ENCODE peak calls at places on chromosomes 11 and 22, in five cellular contexts. Z, C, A, F and W are unnamed samples.

GRCh38 chr11:57619331-57619730 is 21.8 kb downstream of the SERPING1 start:
- DNase-seq in A (peak; percentile 11), Z (no peak), C (no peak), F (no peak), W (no peak)

GRCh38 chr11:119115484-119116234 is 5.7 kb upstream of the HINFP start:
- DNase-seq in C (no peak), F (no peak), A (peak; percentile 86), Z (no peak), W (no peak)

GRCh38 chr11:118634435-118635236 is 27.2 kb downstream of the PHLDB1 start:
- DNase-seq in C (peak; percentile 91), A (no peak), F (no peak), Z (peak; percentile 86), W (no peak)

GRCh38 chr11:13376402-13376801 is 86.6 kb downstream of the BTBD10 start:
- DNase-seq in A (no peak), C (no peak), F (no peak), Z (no peak), W (no peak)

GRCh38 chr11:133228406-133229330 is 303.6 kb downstream of the OPCML start:
- DNase-seq in C (peak; percentile 84), F (no peak), Z (peak; percentile 33), A (no peak), W (no peak)

GRCh38 chr22:27438271-27438980 is 363.1 kb downstream of the MN1 start:
- DNase-seq in A (no peak), F (no peak), Z (peak; percentile 25), C (peak; percentile 92), W (no peak)

GRCh38 chr11:120471131-120471530 is 40.4 kb upstream of the GRIK4 start:
- DNase-seq in F (peak; percentile 56), A (no peak), C (no peak), Z (no peak), W (no peak)

GRCh38 chr11:117387992-117388765 is 60.5 kb downstream of the CEP164 start:
- DNase-seq in A (no peak), C (no peak), F (peak; percentile 27), Z (no peak), W (no peak)

GRCh38 chr11:79438631-79439429 is 2.0 kb downstream of the TENM4 start:
- DNase-seq in Z (no peak), C (peak; percentile 63), A (no peak), F (no peak), W (no peak)

GRCh38 chr11:1502971-1503707 is 16.6 kb upstream of the MOB2 start:
- DNase-seq in F (no peak), C (no peak), Z (peak; percentile 88), A (no peak), W (no peak)

GRCh38 chr22:46105494-46106278 is 44.6 kb upstream of the PPARA start:
- DNase-seq in F (no peak), A (no peak), Z (peak; percentile 87), C (no peak), W (no peak)

GRCh38 chr11:100151944-100152343 is 535.1 kb upstream of the ARHGAP42 start:
- DNase-seq in C (no peak), Z (no peak), F (no peak), A (no peak), W (no peak)

GRCh38 chr11:10858505-10859360 is 880 bp upstream of the ZBED5 start:
- DNase-seq in A (peak; percentile 92), Z (peak; percentile 54), C (peak; percentile 82), F (no peak), W (peak; percentile 59)

GRCh38 chr11:60891103-60891741 is 15.2 kb downstream of the PRPF19 start:
- DNase-seq in F (no peak), Z (no peak), A (no peak), C (no peak), W (no peak)

GRCh38 chr11:8928981-8929615 is 3.6 kb downstream of the C11orf16 start:
- DNase-seq in F (no peak), C (no peak), Z (no peak), A (no peak), W (no peak)

GRCh38 chr11:122784325-122785155 is 53.8 kb upstream of the CRTAM start:
- DNase-seq in F (peak; percentile 88), C (no peak), A (no peak), Z (no peak), W (no peak)

GRCh38 chr11:96015911-96016565 is 92.1 kb upstream of the MTMR2 start:
- DNase-seq in A (no peak), C (no peak), F (no peak), Z (no peak), W (peak; percentile 42)

GRCh38 chr22:32534252-32535215 is 59.9 kb downstream of the FBXO7 start:
- DNase-seq in Z (no peak), F (no peak), A (no peak), C (no peak), W (no peak)

GRCh38 chr11:12224537-12224893 is 114.1 kb downstream of the MICAL2 start:
- DNase-seq in C (no peak), F (peak; percentile 88), Z (peak; percentile 69), A (peak; percentile 96), W (peak; percentile 77)

GRCh38 chr11:116890193-116890592 is 52.8 kb upstream of the APOA1 start:
- DNase-seq in F (no peak), A (no peak), Z (no peak), C (no peak), W (no peak)

GRCh38 chr22:19446603-19447387 is 716 bp downstream of the C22orf39 start:
- DNase-seq in F (no peak), A (no peak), Z (no peak), C (peak; percentile 78), W (peak; percentile 13)

GRCh38 chr11:11513438-11513837 is 108.4 kb downstream of the GALNT18 start:
- DNase-seq in F (no peak), C (no peak), A (no peak), Z (peak; percentile 75), W (no peak)

GRCh38 chr11:5591613-5592012 is 4.8 kb upstream of the TRIM6 start:
- DNase-seq in A (no peak), Z (no peak), F (no peak), C (no peak), W (no peak)

GRCh38 chr11:128389461-128389976 is 197.8 kb downstream of the ETS1 start:
- DNase-seq in A (no peak), F (no peak), C (no peak), Z (no peak), W (no peak)

GRCh38 chr22:22425366-22425765 is 83.2 kb downstream of the ZNF280B start:
- DNase-seq in C (no peak), A (no peak), Z (no peak), F (no peak), W (no peak)

GRCh38 chr11:73164803-73165542 is 22.9 kb upstream of the FCHSD2 start:
- DNase-seq in C (no peak), A (no peak), F (no peak), Z (no peak), W (no peak)

GRCh38 chr22:39432361-39432811 is 24.4 kb upstream of the MGAT3 start:
- DNase-seq in C (no peak), F (no peak), Z (no peak), A (peak; percentile 65), W (no peak)

GRCh38 chr11:975824-976223 is 50.2 kb downstream of the AP2A2 start:
- DNase-seq in F (peak; percentile 4), C (peak; percentile 78), Z (no peak), A (peak; percentile 85), W (no peak)

GRCh38 chr11:115939726-115940421 is 435.7 kb upstream of the CADM1 start:
- DNase-seq in A (no peak), Z (no peak), F (no peak), C (no peak), W (no peak)

GRCh38 chr11:31795706-31796522 is 15.2 kb downstream of the PAX6 start:
- DNase-seq in Z (no peak), A (no peak), F (no peak), C (peak; percentile 77), W (no peak)

GRCh38 chr11:6735306-6735705 is 36.5 kb downstream of the OR2AG2 start:
- DNase-seq in C (no peak), Z (no peak), F (no peak), A (no peak), W (no peak)

GRCh38 chr11:2541321-2541680 is 96.5 kb downstream of the KCNQ1 start:
- DNase-seq in C (no peak), F (no peak), A (no peak), Z (no peak), W (no peak)

DNA sequence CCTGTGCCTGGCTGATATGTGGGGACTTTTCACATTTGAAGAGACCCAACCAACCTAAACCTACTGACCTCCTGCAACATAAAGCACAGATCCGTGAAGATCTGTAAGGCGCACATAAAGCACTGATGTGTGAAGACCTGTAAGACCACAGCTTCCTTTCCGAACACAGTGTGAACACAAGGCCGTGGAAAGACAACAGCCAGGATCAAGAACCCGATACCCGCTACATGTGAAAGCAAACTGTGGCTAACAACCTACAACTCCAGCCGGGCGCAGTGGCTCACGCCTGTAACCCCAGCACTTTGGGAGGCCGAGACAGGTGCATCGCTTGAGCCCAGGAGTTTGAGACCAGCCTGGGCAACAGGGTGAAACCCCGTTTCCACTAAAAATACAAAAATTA is 17.6 kb upstream of the PPFIA1 start:
- DNase-seq in Z (no peak), C (no peak), A (no peak), F (no peak), W (no peak)
- H3K27me3 ChIP-seq in Z (no peaks in the 10 kb centered on the region), C (no peaks in the 10 kb centered on the region), A (no peaks in the 10 kb centered on the region), F (peaks cover 7% of the 10 kb centered on the region), W (no peaks in the 10 kb centered on the region)

GRCh38 chr11:19775622-19776021 is 63.0 kb downstream of the NAV2 start:
- DNase-seq in C (no peak), A (no peak), F (no peak), Z (no peak), W (no peak)
- H3K27me3 ChIP-seq in C (no peaks in the 10 kb centered on the region), A (peaks cover 34% of the 10 kb centered on the region), F (peaks cover 3% of the 10 kb centered on the region), Z (no peaks in the 10 kb centered on the region), W (no peaks in the 10 kb centered on the region)

GRCh38 chr11:81869337-81870065 is 864.2 kb downstream of the FAM181B start:
- DNase-seq in Z (no peak), C (no peak), A (peak; percentile 76), F (no peak), W (peak; percentile 93)
- H3K27me3 ChIP-seq in Z (no peaks in the 10 kb centered on the region), C (no peaks in the 10 kb centered on the region), A (no peaks in the 10 kb centered on the region), F (no peaks in the 10 kb centered on the region), W (no peaks in the 10 kb centered on the region)

GRCh38 chr22:26050079-26050478 is 119.2 kb upstream of the SEZ6L start:
- DNase-seq in C (no peak), F (no peak), Z (no peak), A (no peak), W (no peak)

GRCh38 chr22:26056455-26056854 is 112.8 kb upstream of the SEZ6L start:
- DNase-seq in A (no peak), F (no peak), C (no peak), Z (no peak), W (no peak)

GRCh38 chr22:26057731-26058130 is 111.5 kb upstream of the SEZ6L start:
- DNase-seq in C (no peak), Z (no peak), F (no peak), A (no peak), W (no peak)

GRCh38 chr22:26053737-26054316 is 115.4 kb upstream of the SEZ6L start:
- DNase-seq in A (no peak), C (peak; percentile 26), Z (no peak), F (no peak), W (no peak)

DNA sequence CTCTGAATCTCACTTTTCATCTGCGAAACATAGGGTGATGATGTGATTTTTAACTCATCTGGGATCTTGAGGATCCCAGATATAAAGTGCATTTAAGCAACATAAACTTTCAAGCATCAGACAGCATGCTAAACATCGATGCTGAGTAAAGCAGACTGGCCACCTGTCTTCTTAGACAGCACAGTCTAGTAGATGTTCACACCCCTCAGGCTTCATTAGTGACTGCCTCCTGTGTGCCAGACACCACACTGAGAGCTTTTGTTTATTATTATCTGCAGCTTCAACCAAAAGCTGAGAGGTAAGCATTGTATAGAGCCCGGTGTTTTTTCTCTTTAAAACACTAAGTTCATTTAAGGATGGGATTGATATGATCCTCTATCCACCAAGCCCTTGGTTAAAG is 114.4 kb upstream of the SEZ6L start:
- DNase-seq in Z (no peak), C (peak; percentile 34), A (no peak), F (no peak), W (no peak)
- H3K27me3 ChIP-seq in Z (peaks cover 8% of the 10 kb centered on the region), C (no peaks in the 10 kb centered on the region), A (peaks cover 11% of the 10 kb centered on the region), F (no peaks in the 10 kb centered on the region), W (no peaks in the 10 kb centered on the region)